ENCODE peak calls at places on chromosomes 4 and X, in eight cellular contexts. Q, N, D, J, G, I, H and T are unnamed samples.

GRCh38 chr4:148786699-148787098 is 344.5 kb upstream of the NR3C2 start:
- DNase-seq in D (no peak), I (no peak), J (no peak), Q (no peak), H (no peak), G (no peak), N (no peak), T (no peak)

GRCh38 chr4:55183926-55184599 is 58.7 kb upstream of the KDR start:
- DNase-seq in Q (no peak), D (no peak), J (no peak), I (no peak), N (no peak), H (no peak), G (no peak), T (no peak)

GRCh38 chr4:21790437-21791029 is 158.0 kb downstream of the KCNIP4 start:
- DNase-seq in H (no peak), J (no peak), D (no peak), G (no peak), Q (no peak), N (no peak), I (peak; percentile 6), T (no peak)

GRCh38 chr4:68883870-68884269 is 67.7 kb downstream of the UGT2A3 start:
- DNase-seq in I (no peak), N (no peak), Q (no peak), H (no peak), J (no peak), D (no peak), G (no peak), T (no peak)

GRCh38 chr4:74042681-74043080 is 4.2 kb upstream of the CXCL3 start:
- DNase-seq in D (no peak), Q (no peak), I (no peak), J (no peak), H (no peak), G (no peak), N (no peak), T (no peak)

GRCh38 chrX:17860179-17860780 is 818 bp downstream of the RAI2 start:
- DNase-seq in D (no peak), Q (peak; percentile 16), J (peak; percentile 27), I (peak; percentile 7), H (no peak), N (peak; percentile 30), G (peak; percentile 25), T (no peak)

GRCh38 chrX:149032449-149032848 is 472.7 kb downstream of the IDS start:
- DNase-seq in Q (no peak), H (no peak), I (no peak), N (no peak), J (no peak), G (no peak), D (no peak), T (no peak)

GRCh38 chr4:2910409-2910808 is 52.8 kb downstream of the NOP14 start:
- DNase-seq in N (no peak), H (no peak), Q (no peak), J (no peak), D (no peak), I (no peak), G (no peak), T (no peak)

GRCh38 chr4:161827013-161827412 is 336.8 kb downstream of the FSTL5 start:
- DNase-seq in H (no peak), I (no peak), D (no peak), G (no peak), J (no peak), N (no peak), Q (no peak), T (no peak)

GRCh38 chr4:80134936-80135701 is 62.1 kb upstream of the ANTXR2 start:
- DNase-seq in D (no peak), N (no peak), I (no peak), H (no peak), Q (no peak), J (no peak), G (no peak), T (no peak)

GRCh38 chr4:118749347-118749988 is 64.3 kb downstream of the METTL14 start:
- DNase-seq in N (no peak), J (no peak), I (no peak), D (no peak), H (no peak), G (no peak), Q (no peak), T (no peak)

GRCh38 chr4:147367841-147368385 is 113.0 kb upstream of the EDNRA start:
- DNase-seq in Q (no peak), I (no peak), H (no peak), G (no peak), J (no peak), N (no peak), D (no peak), T (no peak)

GRCh38 chr4:168551211-168551610 is 54.4 kb downstream of the PALLD start:
- DNase-seq in N (no peak), G (no peak), D (no peak), Q (no peak), I (no peak), H (no peak), J (no peak), T (no peak)

GRCh38 chrX:32893751-32894150 is 317.6 kb downstream of the DMD start:
- DNase-seq in Q (peak; percentile 18), G (no peak), J (no peak), H (no peak), D (no peak), N (no peak), I (no peak), T (no peak)

GRCh38 chr4:106329027-106329618 is 12.8 kb downstream of the AIMP1 start:
- DNase-seq in I (peak; percentile 20), N (no peak), J (no peak), Q (no peak), G (no peak), H (no peak), D (no peak), T (no peak)

GRCh38 chrX:54415534-54416350 is 24.5 kb upstream of the TSR2 start:
- DNase-seq in I (no peak), D (no peak), N (no peak), H (no peak), J (no peak), Q (no peak), G (peak; percentile 11), T (no peak)

GRCh38 chr4:39305902-39306677 is 60.1 kb downstream of the RFC1 start:
- DNase-seq in H (no peak), J (no peak), D (no peak), Q (no peak), I (no peak), G (no peak), N (no peak), T (no peak)

GRCh38 chr4:3491681-3492405 is 28.7 kb downstream of the DOK7 start:
- DNase-seq in G (no peak), N (peak; percentile 37), Q (no peak), D (no peak), H (no peak), J (no peak), I (no peak), T (no peak)

GRCh38 chr4:148093065-148093464 is 349.1 kb downstream of the NR3C2 start:
- DNase-seq in J (no peak), Q (no peak), G (no peak), I (no peak), D (no peak), H (peak; percentile 39), N (no peak), T (peak; percentile 57)

GRCh38 chrX:121407627-121408026 is 360.2 kb downstream of the GLUD2 start:
- DNase-seq in J (no peak), H (no peak), N (no peak), Q (no peak), G (no peak), I (no peak), D (no peak), T (no peak)

GRCh38 chrX:45842916-45843315 is 642.2 kb upstream of the DIPK2B start:
- DNase-seq in G (no peak), J (no peak), N (no peak), I (no peak), D (no peak), H (no peak), Q (no peak), T (no peak)

GRCh38 chrX:150355898-150356297 is 7.2 kb upstream of the MAMLD1 start:
- DNase-seq in J (no peak), H (no peak), D (no peak), G (no peak), N (no peak), Q (no peak), I (no peak), T (no peak)

GRCh38 chrX:108264376-108264775 is 172.8 kb downstream of the ATG4A start:
- DNase-seq in I (no peak), N (no peak), H (no peak), D (no peak), Q (no peak), J (no peak), G (no peak), T (no peak)

GRCh38 chr4:64327237-64327636 is 82.0 kb downstream of the TECRL start:
- DNase-seq in D (no peak), G (no peak), I (no peak), N (no peak), Q (no peak), H (no peak), J (no peak), T (no peak)
- TF ChIP-seq CTCF in D (no peak), G (no peak), I (no peak), N (no peak), Q (no peak), H (no peak), J (no peak), T (no peak)

GRCh38 chrX:47093248-47093647 is 15.0 kb downstream of the RGN start:
- DNase-seq in I (no peak), H (no peak), J (no peak), D (no peak), G (no peak), N (no peak), Q (no peak), T (no peak)
- TF ChIP-seq CTCF in I (peak; percentile 22), H (peak; percentile 39), J (peak; percentile 33), D (peak; percentile 60), G (peak; percentile 31), N (peak; percentile 30), Q (peak; percentile 43), T (peak; percentile 84)

DNA sequence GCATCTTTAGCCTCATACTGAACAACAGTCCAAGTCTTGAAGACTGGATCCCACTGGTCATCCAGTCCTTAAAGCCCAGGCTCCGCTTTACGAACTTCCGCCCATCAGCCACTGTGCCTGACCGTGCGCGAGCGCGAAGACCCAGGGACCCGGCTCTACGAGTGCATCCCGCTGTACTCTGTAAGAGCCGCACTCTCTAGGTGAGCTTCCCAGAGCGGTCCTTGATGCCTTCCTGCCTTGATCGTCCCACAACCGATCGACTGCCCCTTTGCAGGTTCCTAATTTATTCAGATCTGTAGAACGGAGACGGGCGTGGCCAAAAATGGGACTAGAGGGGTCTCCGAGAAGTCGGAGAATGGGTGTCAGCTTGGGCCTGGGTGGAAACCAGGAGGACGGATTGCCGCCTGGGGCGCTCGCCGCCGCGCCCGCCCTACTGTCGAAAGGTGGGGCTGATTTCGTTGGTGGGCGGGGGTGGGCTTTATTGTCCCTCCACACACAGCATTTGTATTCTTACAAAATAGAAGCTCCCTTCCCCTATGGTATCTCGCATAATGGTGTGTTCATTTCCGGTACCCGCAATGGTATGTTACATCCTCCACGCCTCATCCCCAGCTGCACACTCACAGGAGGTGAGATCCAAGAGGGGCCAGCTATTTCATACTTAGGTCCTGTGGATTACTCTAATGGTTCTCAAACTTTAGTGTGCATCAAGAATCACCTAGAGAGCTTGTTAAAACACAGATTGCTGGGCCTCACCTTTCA is 42.3 kb upstream of the FAM156A start:
- DNase-seq in D (peak; percentile 83), J (no peak), H (no peak), N (no peak), I (no peak), Q (no peak), G (no peak), T (no peak)
- TF ChIP-seq CTCF in D (no peak), J (no peak), H (no peak), N (no peak), I (no peak), Q (no peak), G (no peak), T (no peak)

GRCh38 chrX:1657367-1658082 is 42.7 kb downstream of the ASMT start:
- DNase-seq in J (no peak), D (no peak), H (no peak), N (no peak), Q (no peak), I (peak; percentile 65), G (peak; percentile 59), T (peak; percentile 60)
- TF ChIP-seq CTCF in J (no peak), D (peak; percentile 12), H (no peak), N (no peak), Q (no peak), I (no peak), G (no peak), T (peak; percentile 62)